ENCODE peak calls at places on chromosomes 3 and 15, in four cellular contexts. E, V, U and P are unnamed samples. For H3K4me1, the result is how much of the 10 kb centered on the place peaks cover.

GRCh38 chr3:24686764-24687163 is 192.1 kb upstream of the THRB start:
- DNase-seq in E (no peak), V (no peak), U (no peak), P (no peak)

GRCh38 chr3:78360849-78361248 is 1321.0 kb downstream of the ROBO2 start:
- DNase-seq in E (no peak), V (no peak), U (no peak), P (no peak)

GRCh38 chr3:39791603-39792002 is 17.8 kb upstream of the MYRIP start:
- DNase-seq in E (no peak), V (no peak), U (no peak), P (no peak)

GRCh38 chr3:29384640-29385039 is 103.8 kb downstream of the RBMS3 start:
- DNase-seq in E (peak), V (no peak), U (no peak), P (no peak)

GRCh38 chr15:44598892-44599291 is 61.9 kb downstream of the EIF3J start:
- DNase-seq in E (no peak), V (no peak), U (no peak), P (no peak)

GRCh38 chr15:35362195-35362829 is 183.7 kb downstream of the DPH6 start:
- DNase-seq in E (no peak), V (no peak), U (no peak), P (no peak)

GRCh38 chr15:77738441-77739437 is 106.0 kb upstream of the LINGO1 start:
- DNase-seq in E (no peak), V (no peak), U (no peak), P (no peak)

GRCh38 chr15:49814709-49815108 is 193.9 kb downstream of the DTWD1 start:
- DNase-seq in E (no peak), V (no peak), U (no peak), P (no peak)

GRCh38 chr15:64455951-64456350 is 4.4 kb upstream of the ZNF609 start:
- DNase-seq in E (no peak), V (peak), U (no peak), P (peak)

GRCh38 chr3:27615555-27615954 is 106.6 kb downstream of the EOMES start:
- DNase-seq in E (no peak), V (no peak), U (no peak), P (no peak)

GRCh38 chr15:63401078-63401477 is 19.4 kb upstream of the CA12 start:
- DNase-seq in E (no peak), V (no peak), U (no peak), P (no peak)

GRCh38 chr3:143168518-143169192 is 49.1 kb downstream of the CHST2 start:
- DNase-seq in E (no peak), V (no peak), U (no peak), P (no peak)

GRCh38 chr3:50405249-50405648 is 45.9 kb upstream of the TMEM115 start:
- DNase-seq in E (no peak), V (no peak), U (no peak), P (no peak)

GRCh38 chr15:101428758-101429157 is 60.7 kb downstream of the PCSK6 start:
- DNase-seq in E (no peak), V (no peak), U (no peak), P (no peak)

GRCh38 chr15:64837502-64837901 is 4.2 kb upstream of the PLEKHO2 start:
- DNase-seq in E (no peak), V (no peak), U (no peak), P (no peak)

GRCh38 chr15:77030042-77030927 is 35.4 kb downstream of the PSTPIP1 start:
- DNase-seq in E (no peak), V (no peak), U (peak), P (peak)

GRCh38 chr3:153400641-153401040 is 238.6 kb downstream of the RAP2B start:
- DNase-seq in E (no peak), V (no peak), U (no peak), P (no peak)

GRCh38 chr3:104145164-104145563 is 1221.5 kb upstream of the ALCAM start:
- DNase-seq in E (no peak), V (no peak), U (no peak), P (no peak)

GRCh38 chr3:104149154-104149553 is 1217.6 kb upstream of the ALCAM start:
- DNase-seq in E (no peak), V (no peak), U (no peak), P (no peak)

DNA sequence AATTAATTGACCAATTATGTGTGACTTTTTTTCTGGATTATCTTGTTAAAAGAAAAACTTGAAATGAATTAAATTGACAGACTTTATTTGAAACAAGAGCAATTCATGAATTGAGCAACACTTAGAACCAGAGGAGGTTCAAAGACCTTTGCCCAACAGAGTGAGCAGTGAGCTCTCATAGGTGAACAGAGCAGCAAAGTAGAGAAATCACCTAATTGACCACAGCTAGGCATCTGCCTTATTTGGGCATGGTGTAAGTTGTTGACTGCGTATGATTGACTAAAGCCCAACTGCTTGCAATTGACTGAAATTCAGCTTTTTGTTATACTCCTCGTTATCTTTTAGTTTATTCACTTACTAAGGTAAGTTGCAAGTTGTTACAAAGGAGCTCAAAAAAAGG is 1216.0 kb upstream of the ALCAM start:
- DNase-seq in E (no peak), V (no peak), U (no peak), P (no peak)
- H3K4me1 ChIP-seq in E (under half), V (under half), U (under half), P (under half)

GRCh38 chr3:42591811-42592210 is 1.2 kb downstream of the SS18L2 start:
- DNase-seq in E (no peak), V (no peak), U (no peak), P (no peak)

GRCh38 chr3:42589382-42590109 is 1.1 kb upstream of the SS18L2 start:
- DNase-seq in E (no peak), V (no peak), U (peak), P (no peak)

GRCh38 chr3:42590989-42591756 is 513 bp downstream of the SS18L2 start:
- DNase-seq in E (peak), V (no peak), U (peak), P (no peak)

GRCh38 chr3:42593635-42594034 is 3.0 kb downstream of the SS18L2 start:
- DNase-seq in E (no peak), V (no peak), U (no peak), P (no peak)

GRCh38 chr3:42588625-42589024 is 2.0 kb upstream of the SS18L2 start:
- DNase-seq in E (no peak), V (no peak), U (no peak), P (no peak)
- H3K4me1 ChIP-seq in E (under half), V (under half), U (under half), P (under half)

GRCh38 chr3:150235799-150236198 is 172.3 kb upstream of the TSC22D2 start:
- DNase-seq in E (no peak), V (no peak), U (no peak), P (no peak)
- H3K4me1 ChIP-seq in E (under half), V (under half), U (under half), P (under half)

GRCh38 chr3:123621510-123622189 is 36.8 kb upstream of the HACD2 start:
- DNase-seq in E (no peak), V (no peak), U (no peak), P (no peak)

GRCh38 chr3:123616593-123616992 is 31.7 kb upstream of the HACD2 start:
- DNase-seq in E (no peak), V (no peak), U (no peak), P (no peak)

GRCh38 chr3:123618076-123618703 is 33.3 kb upstream of the HACD2 start:
- DNase-seq in E (no peak), V (no peak), U (no peak), P (no peak)

GRCh38 chr3:123620338-123620737 is 35.5 kb upstream of the HACD2 start:
- DNase-seq in E (no peak), V (no peak), U (no peak), P (peak)

DNA sequence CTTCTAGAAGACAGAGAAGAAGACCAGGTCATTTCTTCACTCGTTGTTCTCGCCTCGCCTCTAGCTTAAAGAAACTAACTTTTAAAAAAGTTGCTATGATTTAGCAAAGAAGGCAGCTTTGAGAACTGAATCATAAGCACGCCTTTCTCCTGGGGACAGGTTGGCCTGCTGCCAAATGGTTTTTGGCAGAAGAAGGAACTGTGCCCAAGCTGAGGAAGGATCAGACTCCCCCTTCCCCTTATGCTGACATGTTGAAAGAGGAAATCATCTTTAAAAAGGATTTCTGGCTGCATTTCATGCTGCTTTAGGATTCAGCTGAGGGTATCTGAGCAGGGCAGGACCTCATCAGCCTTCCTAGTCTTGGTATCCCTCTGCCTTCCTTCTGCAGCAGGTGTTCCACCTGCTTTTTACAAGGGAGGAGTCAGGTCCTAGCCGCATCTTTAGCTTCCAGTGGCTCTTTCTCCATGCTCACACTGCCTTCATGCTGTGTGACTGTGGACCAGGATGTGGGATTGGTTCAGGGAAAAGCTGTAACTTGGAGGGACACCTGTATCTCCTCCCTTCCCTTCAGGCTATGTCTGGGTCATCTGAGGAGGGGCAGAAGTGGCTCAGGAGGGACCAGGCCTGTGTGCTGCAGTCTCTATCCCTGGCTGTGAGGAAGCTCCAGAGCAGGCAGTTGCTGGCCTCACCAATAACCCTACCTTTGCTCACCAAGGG is 34.1 kb upstream of the HACD2 start:
- DNase-seq in E (peak), V (peak), U (peak), P (peak)
- H3K4me1 ChIP-seq in E (under half), V (under half), U (under half), P (under half)

GRCh38 chr3:124784686-124785382 is 54.6 kb downstream of the UMPS start:
- DNase-seq in E (peak), V (no peak), U (no peak), P (no peak)

GRCh38 chr3:124785966-124786365 is 55.7 kb downstream of the UMPS start:
- DNase-seq in E (no peak), V (no peak), U (no peak), P (no peak)

GRCh38 chr3:124786491-124787241 is 56.4 kb downstream of the UMPS start:
- DNase-seq in E (no peak), V (no peak), U (no peak), P (no peak)

GRCh38 chr3:124788254-124788745 is 58.0 kb downstream of the UMPS start:
- DNase-seq in E (no peak), V (no peak), U (no peak), P (no peak)

GRCh38 chr3:124787490-124788195 is 57.4 kb downstream of the UMPS start:
- DNase-seq in E (no peak), V (no peak), U (no peak), P (peak)
- H3K4me1 ChIP-seq in E (under half), V (under half), U (under half), P (under half)

DNA sequence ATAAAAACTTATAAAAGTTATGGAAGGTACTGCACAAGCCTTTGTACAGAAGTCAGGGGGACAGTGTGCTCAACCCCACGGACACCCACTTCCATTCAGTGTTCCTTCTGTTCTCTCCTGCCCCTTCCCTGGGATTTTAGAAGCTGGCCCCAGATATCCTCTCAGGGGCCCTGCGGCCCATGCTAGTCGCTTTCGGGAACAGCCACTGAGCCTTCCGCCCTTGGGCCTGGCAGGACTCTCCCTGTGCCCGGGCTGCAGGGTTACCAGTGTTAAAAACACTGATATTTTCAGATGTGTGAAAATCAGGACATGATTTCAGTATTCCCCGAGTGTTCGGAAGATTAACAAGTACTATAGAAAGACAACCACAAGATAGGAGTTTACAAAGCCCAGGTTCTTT is 22.4 kb downstream of the FAN1 start:
- DNase-seq in E (no peak), V (no peak), U (no peak), P (no peak)
- H3K4me1 ChIP-seq in E (under half), V (under half), U (under half), P (under half)

GRCh38 chr15:92920595-92921169 is 20.6 kb downstream of the CHD2 start:
- DNase-seq in E (no peak), V (no peak), U (no peak), P (no peak)

GRCh38 chr15:92922405-92923002 is 22.4 kb downstream of the CHD2 start:
- DNase-seq in E (no peak), V (no peak), U (no peak), P (no peak)

GRCh38 chr15:92924216-92924615 is 24.1 kb downstream of the CHD2 start:
- DNase-seq in E (no peak), V (no peak), U (no peak), P (no peak)

GRCh38 chr15:92917606-92918407 is 17.7 kb downstream of the CHD2 start:
- DNase-seq in E (peak), V (peak), U (peak), P (peak)

GRCh38 chr15:92921215-92922131 is 21.3 kb downstream of the CHD2 start:
- DNase-seq in E (no peak), V (no peak), U (no peak), P (no peak)
- H3K4me1 ChIP-seq in E (half or more), V (under half), U (under half), P (under half)

GRCh38 chr3:14414841-14415464 is 12.5 kb downstream of the SLC6A6 start:
- DNase-seq in E (no peak), V (no peak), U (no peak), P (no peak)
- H3K4me1 ChIP-seq in E (under half), V (under half), U (under half), P (under half)

DNA sequence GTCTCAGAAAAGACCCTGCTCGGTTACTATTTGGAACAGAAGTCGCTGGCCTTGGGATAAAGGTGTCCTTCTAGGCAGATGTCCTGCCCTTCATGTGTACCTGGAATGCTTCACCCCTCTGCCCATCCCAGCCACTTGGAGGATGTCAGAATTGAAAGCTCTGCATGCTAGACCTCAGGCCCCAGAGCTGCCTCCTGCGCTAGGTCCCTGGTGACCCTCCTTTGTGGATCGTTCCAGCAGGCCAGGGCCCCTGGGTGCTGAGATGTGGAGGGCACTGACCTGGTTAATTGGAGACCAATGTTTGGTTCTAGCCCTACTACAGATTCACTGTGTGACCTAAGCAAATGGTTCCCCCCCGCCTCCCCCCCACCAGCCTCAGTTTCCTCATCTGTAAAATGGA is 2.7 kb upstream of the CTSH start:
- DNase-seq in E (no peak), V (no peak), U (no peak), P (no peak)
- H3K4me1 ChIP-seq in E (under half), V (under half), U (under half), P (under half)